ENCODE peak calls at places on chromosomes 4 and X, in eight cellular contexts. One of them, this sample, is unnamed.

GRCh38 chr4:85514783-85515182 is 39.8 kb downstream of the ARHGAP24 start:
- DNase-seq in memory B cell: no peak
- DNase-seq in cardiac fibroblast: peak
- DNase-seq in GM12878: no peak
- DNase-seq in hippocampal formation: no peak
- DNase-seq in brain microvascular endothelial cell: no peak
- DNase-seq in KBM-7: no peak
- DNase-seq in CD8-positive, alpha-beta T cell: no peak
- DNase-seq in this sample: no peak

GRCh38 chrX:10156199-10157031 is at the start of gene CLCN4:
- DNase-seq in CD8-positive, alpha-beta T cell: no peak
- DNase-seq in brain microvascular endothelial cell: peak
- DNase-seq in hippocampal formation: peak
- DNase-seq in GM12878: no peak
- DNase-seq in cardiac fibroblast: peak
- DNase-seq in KBM-7: peak
- DNase-seq in memory B cell: peak
- DNase-seq in this sample: no peak

GRCh38 chr4:101229116-101229515 is 118.2 kb downstream of the PPP3CA start:
- DNase-seq in hippocampal formation: no peak
- DNase-seq in cardiac fibroblast: peak
- DNase-seq in KBM-7: no peak
- DNase-seq in brain microvascular endothelial cell: peak
- DNase-seq in CD8-positive, alpha-beta T cell: no peak
- DNase-seq in GM12878: no peak
- DNase-seq in memory B cell: no peak
- DNase-seq in this sample: no peak

GRCh38 chr4:138981930-138982390 is 33.6 kb upstream of the NOCT start:
- DNase-seq in hippocampal formation: no peak
- DNase-seq in cardiac fibroblast: peak
- DNase-seq in memory B cell: no peak
- DNase-seq in CD8-positive, alpha-beta T cell: no peak
- DNase-seq in brain microvascular endothelial cell: peak
- DNase-seq in GM12878: no peak
- DNase-seq in KBM-7: peak
- DNase-seq in this sample: peak

GRCh38 chrX:9842541-9842940 is 56.3 kb downstream of the SHROOM2 start:
- DNase-seq in cardiac fibroblast: no peak
- DNase-seq in brain microvascular endothelial cell: no peak
- DNase-seq in memory B cell: no peak
- DNase-seq in hippocampal formation: no peak
- DNase-seq in GM12878: no peak
- DNase-seq in CD8-positive, alpha-beta T cell: no peak
- DNase-seq in KBM-7: no peak
- DNase-seq in this sample: no peak

GRCh38 chr4:7529368-7529923 is 94.7 kb upstream of the PSAPL1 start:
- DNase-seq in cardiac fibroblast: no peak
- DNase-seq in hippocampal formation: no peak
- DNase-seq in GM12878: no peak
- DNase-seq in brain microvascular endothelial cell: no peak
- DNase-seq in KBM-7: no peak
- DNase-seq in CD8-positive, alpha-beta T cell: no peak
- DNase-seq in memory B cell: no peak
- DNase-seq in this sample: no peak

GRCh38 chr4:182448281-182449151 is 205.3 kb downstream of the TENM3 start:
- DNase-seq in hippocampal formation: peak
- DNase-seq in CD8-positive, alpha-beta T cell: peak
- DNase-seq in memory B cell: peak
- DNase-seq in brain microvascular endothelial cell: peak
- DNase-seq in cardiac fibroblast: peak
- DNase-seq in GM12878: no peak
- DNase-seq in KBM-7: peak
- DNase-seq in this sample: peak

GRCh38 chrX:427812-428725 is 41.4 kb upstream of the PPP2R3B start:
- DNase-seq in cardiac fibroblast: peak
- DNase-seq in brain microvascular endothelial cell: peak
- DNase-seq in hippocampal formation: no peak
- DNase-seq in GM12878: no peak
- DNase-seq in memory B cell: no peak
- DNase-seq in KBM-7: peak
- DNase-seq in CD8-positive, alpha-beta T cell: no peak
- DNase-seq in this sample: no peak

GRCh38 chr4:3384771-3385701 is 56.7 kb upstream of the HGFAC start:
- DNase-seq in memory B cell: no peak
- DNase-seq in brain microvascular endothelial cell: no peak
- DNase-seq in hippocampal formation: peak
- DNase-seq in CD8-positive, alpha-beta T cell: no peak
- DNase-seq in KBM-7: peak
- DNase-seq in GM12878: no peak
- DNase-seq in cardiac fibroblast: no peak
- DNase-seq in this sample: peak

GRCh38 chr4:73583661-73584060 is 36.6 kb downstream of the RASSF6 start:
- DNase-seq in brain microvascular endothelial cell: no peak
- DNase-seq in memory B cell: no peak
- DNase-seq in GM12878: no peak
- DNase-seq in CD8-positive, alpha-beta T cell: no peak
- DNase-seq in hippocampal formation: no peak
- DNase-seq in cardiac fibroblast: no peak
- DNase-seq in KBM-7: no peak
- DNase-seq in this sample: no peak

GRCh38 chr4:55604996-55605395 is 13.0 kb upstream of the PDCL2 start:
- DNase-seq in CD8-positive, alpha-beta T cell: no peak
- DNase-seq in hippocampal formation: no peak
- DNase-seq in KBM-7: no peak
- DNase-seq in memory B cell: no peak
- DNase-seq in GM12878: no peak
- DNase-seq in cardiac fibroblast: no peak
- DNase-seq in brain microvascular endothelial cell: no peak
- DNase-seq in this sample: no peak

GRCh38 chr4:2634014-2634413 is 97.6 kb downstream of the FAM193A start:
- DNase-seq in GM12878: no peak
- DNase-seq in memory B cell: no peak
- DNase-seq in CD8-positive, alpha-beta T cell: no peak
- DNase-seq in KBM-7: no peak
- DNase-seq in hippocampal formation: no peak
- DNase-seq in cardiac fibroblast: no peak
- DNase-seq in brain microvascular endothelial cell: no peak
- DNase-seq in this sample: no peak

GRCh38 chr4:24160358-24160757 is 270.5 kb upstream of the PPARGC1A start:
- DNase-seq in cardiac fibroblast: no peak
- DNase-seq in hippocampal formation: no peak
- DNase-seq in GM12878: no peak
- DNase-seq in CD8-positive, alpha-beta T cell: no peak
- DNase-seq in KBM-7: no peak
- DNase-seq in brain microvascular endothelial cell: no peak
- DNase-seq in memory B cell: no peak
- DNase-seq in this sample: no peak

GRCh38 chr4:110778526-110778925 is 155.6 kb upstream of the PITX2 start:
- DNase-seq in brain microvascular endothelial cell: no peak
- DNase-seq in cardiac fibroblast: no peak
- DNase-seq in CD8-positive, alpha-beta T cell: no peak
- DNase-seq in GM12878: no peak
- DNase-seq in hippocampal formation: no peak
- DNase-seq in memory B cell: no peak
- DNase-seq in KBM-7: no peak
- DNase-seq in this sample: no peak

GRCh38 chr4:91427171-91427570 is 876.6 kb upstream of the GRID2 start:
- DNase-seq in GM12878: no peak
- DNase-seq in CD8-positive, alpha-beta T cell: no peak
- DNase-seq in cardiac fibroblast: no peak
- DNase-seq in KBM-7: no peak
- DNase-seq in hippocampal formation: no peak
- DNase-seq in brain microvascular endothelial cell: no peak
- DNase-seq in memory B cell: no peak
- DNase-seq in this sample: no peak

GRCh38 chrX:122582280-122582679 is 601.8 kb upstream of the GRIA3 start:
- DNase-seq in KBM-7: no peak
- DNase-seq in cardiac fibroblast: no peak
- DNase-seq in memory B cell: no peak
- DNase-seq in brain microvascular endothelial cell: no peak
- DNase-seq in CD8-positive, alpha-beta T cell: no peak
- DNase-seq in hippocampal formation: no peak
- DNase-seq in GM12878: no peak
- DNase-seq in this sample: no peak

GRCh38 chrX:64152857-64153256 is 52.7 kb downstream of the AMER1 start:
- DNase-seq in KBM-7: no peak
- DNase-seq in memory B cell: no peak
- DNase-seq in brain microvascular endothelial cell: no peak
- DNase-seq in GM12878: no peak
- DNase-seq in CD8-positive, alpha-beta T cell: no peak
- DNase-seq in hippocampal formation: no peak
- DNase-seq in cardiac fibroblast: no peak
- DNase-seq in this sample: no peak

GRCh38 chr4:76779740-76780459 is 118.0 kb downstream of the SOWAHB start:
- DNase-seq in CD8-positive, alpha-beta T cell: no peak
- DNase-seq in brain microvascular endothelial cell: peak
- DNase-seq in KBM-7: no peak
- DNase-seq in hippocampal formation: no peak
- DNase-seq in GM12878: no peak
- DNase-seq in memory B cell: no peak
- DNase-seq in cardiac fibroblast: peak
- DNase-seq in this sample: no peak

GRCh38 chr4:100641326-100641725 is 123.5 kb upstream of the EMCN start:
- DNase-seq in cardiac fibroblast: no peak
- DNase-seq in GM12878: no peak
- DNase-seq in hippocampal formation: no peak
- DNase-seq in brain microvascular endothelial cell: no peak
- DNase-seq in KBM-7: no peak
- DNase-seq in memory B cell: no peak
- DNase-seq in CD8-positive, alpha-beta T cell: no peak
- DNase-seq in this sample: no peak

This sample was measured in ureter.